ENCODE peak calls at places on chromosomes 5 and 9, in ten cellular contexts. X, L, K, G, Z, S, I, N, R and Q are unnamed samples.
A peak's percentile ranks its signal among the peaks of the same experiment; 100 is the strongest.

GRCh38 chr5:173753307-173754168 is 134.6 kb upstream of the CPEB4 start:
- DNase-seq in S (no peak), Z (peak; percentile 90), L (no peak), N (peak; percentile 73), G (peak; percentile 66), X (peak; percentile 58), I (peak; percentile 89), R (peak; percentile 64), K (peak; percentile 65), Q (no peak)

GRCh38 chr9:119004618-119004990 is 364.6 kb downstream of the BRINP1 start:
- DNase-seq in R (peak; percentile 3), G (peak; percentile 48), L (no peak), Z (peak; percentile 14), X (peak; percentile 17), K (no peak), S (no peak), N (peak; percentile 11), I (peak; percentile 90), Q (no peak)

GRCh38 chr9:101465330-101465915 is 29.8 kb upstream of the ALDOB start:
- DNase-seq in I (peak; percentile 60), G (no peak), R (peak; percentile 72), L (no peak), Z (peak; percentile 52), K (peak; percentile 65), X (no peak), S (no peak), N (peak; percentile 88), Q (no peak)

GRCh38 chr5:1304059-1304458 is 9.2 kb upstream of the TERT start:
- DNase-seq in I (no peak), G (no peak), N (no peak), R (no peak), L (no peak), X (no peak), Z (no peak), S (no peak), K (no peak), Q (no peak)

GRCh38 chr9:126327016-126327749 is 554 bp downstream of the MVB12B start:
- DNase-seq in S (no peak), G (no peak), X (no peak), K (no peak), I (peak; percentile 55), Z (no peak), L (peak; percentile 3), R (no peak), N (no peak), Q (no peak)

GRCh38 chr9:90814355-90814754 is 12.7 kb downstream of the SYK start:
- DNase-seq in S (no peak), K (no peak), N (no peak), X (no peak), R (no peak), G (no peak), L (no peak), I (no peak), Z (no peak), Q (no peak)

GRCh38 chr9:115013998-115014397 is 83.6 kb upstream of the TNFSF8 start:
- DNase-seq in R (peak; percentile 86), N (peak; percentile 82), S (peak; percentile 70), L (peak; percentile 53), G (peak; percentile 36), X (peak; percentile 55), Z (peak; percentile 83), K (peak; percentile 78), I (peak; percentile 82), Q (peak; percentile 15)

GRCh38 chr5:174793684-174794328 is 69.4 kb downstream of the MSX2 start:
- DNase-seq in R (peak; percentile 66), K (peak; percentile 61), N (peak; percentile 64), L (peak; percentile 2), Z (peak; percentile 78), G (peak; percentile 47), X (peak; percentile 52), I (peak; percentile 74), S (peak; percentile 17), Q (no peak)

GRCh38 chr5:42583322-42583721 is 160.1 kb downstream of the GHR start:
- DNase-seq in Z (peak; percentile 82), I (peak; percentile 81), X (peak; percentile 22), G (no peak), R (peak; percentile 71), K (peak; percentile 54), S (no peak), L (no peak), N (peak; percentile 69), Q (no peak)

GRCh38 chr5:34655354-34655991 is 655 bp upstream of the RAI14 start:
- DNase-seq in L (no peak), R (peak; percentile 80), N (peak; percentile 77), K (peak; percentile 46), G (no peak), S (no peak), X (peak; percentile 12), Z (peak; percentile 83), I (peak; percentile 77), Q (no peak)

GRCh38 chr9:76667521-76667957 is 96.7 kb upstream of the PCA3 start:
- DNase-seq in Z (no peak), X (no peak), I (no peak), K (no peak), G (no peak), L (no peak), R (peak; percentile 81), N (peak; percentile 39), S (no peak), Q (no peak)

GRCh38 chr5:178385472-178385853 is 152.9 kb upstream of the PHYKPL start:
- DNase-seq in K (no peak), X (no peak), I (no peak), G (no peak), L (no peak), N (no peak), R (no peak), S (no peak), Z (no peak), Q (no peak)

GRCh38 chr5:169294621-169295020 is 6.3 kb downstream of the SLIT3 start:
- DNase-seq in I (no peak), N (no peak), K (no peak), L (no peak), S (no peak), X (no peak), G (no peak), R (no peak), Z (peak; percentile 94), Q (no peak)

GRCh38 chr5:169299146-169299545 is 1.8 kb downstream of the SLIT3 start:
- DNase-seq in R (no peak), L (no peak), Z (no peak), X (no peak), G (no peak), N (peak; percentile 4), I (no peak), K (no peak), S (no peak), Q (no peak)

GRCh38 chr5:169298193-169298592 is 2.7 kb downstream of the SLIT3 start:
- DNase-seq in I (no peak), L (no peak), S (no peak), Z (no peak), R (no peak), N (no peak), X (no peak), K (no peak), G (no peak), Q (no peak)

GRCh38 chr5:169295241-169295747 is 5.6 kb downstream of the SLIT3 start:
- DNase-seq in Z (peak; percentile 94), R (no peak), X (no peak), K (no peak), S (no peak), G (no peak), I (no peak), N (no peak), L (no peak), Q (no peak)

GRCh38 chr5:169296456-169297220 is 4.3 kb downstream of the SLIT3 start:
- DNase-seq in K (no peak), R (peak; percentile 61), S (no peak), N (peak; percentile 84), I (peak; percentile 70), Z (no peak), X (no peak), G (no peak), L (no peak), Q (no peak)
- H3K4me1 ChIP-seq in K (peaks cover 43% of the 10 kb centered on the region), R (peaks cover 4% of the 10 kb centered on the region), S (no peaks in the 10 kb centered on the region), N (peaks cover 8% of the 10 kb centered on the region), I (no peaks in the 10 kb centered on the region), Z (peaks cover 17% of the 10 kb centered on the region), X (no peaks in the 10 kb centered on the region), G (peaks cover 15% of the 10 kb centered on the region), L (no peaks in the 10 kb centered on the region), Q (peaks cover 56% of the 10 kb centered on the region)

GRCh38 chr5:3597002-3597726 is 1.5 kb downstream of the IRX1 start:
- DNase-seq in R (no peak), G (no peak), I (no peak), K (no peak), S (no peak), X (no peak), N (no peak), Z (no peak), L (no peak), Q (no peak)
- H3K9me3 ChIP-seq in R (no peaks in the 10 kb centered on the region), G (no peaks in the 10 kb centered on the region), I (no peaks in the 10 kb centered on the region), K (peaks cover 4% of the 10 kb centered on the region), S (no peaks in the 10 kb centered on the region), X (no peaks in the 10 kb centered on the region), N (no peaks in the 10 kb centered on the region), Z (peaks cover 6% of the 10 kb centered on the region), L (no peaks in the 10 kb centered on the region), Q (no peaks in the 10 kb centered on the region)

GRCh38 chr9:95927288-95928004 is 52.0 kb downstream of the ERCC6L2 start:
- DNase-seq in S (no peak), K (no peak), N (no peak), Z (no peak), L (no peak), I (no peak), G (no peak), X (no peak), R (peak; percentile 4), Q (no peak)

GRCh38 chr9:95924955-95925354 is 49.5 kb downstream of the ERCC6L2 start:
- DNase-seq in S (no peak), K (peak; percentile 45), N (no peak), R (no peak), X (no peak), Z (no peak), L (no peak), I (no peak), G (no peak), Q (no peak)

GRCh38 chr9:95935861-95936578 is 60.5 kb downstream of the ERCC6L2 start:
- DNase-seq in Z (no peak), X (no peak), L (no peak), G (no peak), K (no peak), N (no peak), R (no peak), I (no peak), S (no peak), Q (no peak)

GRCh38 chr9:95930314-95930713 is 54.8 kb downstream of the ERCC6L2 start:
- DNase-seq in R (no peak), N (no peak), G (no peak), S (no peak), K (no peak), I (no peak), Z (no peak), X (no peak), L (no peak), Q (no peak)
- H3K27me3 ChIP-seq in R (no peaks in the 10 kb centered on the region), N (no peaks in the 10 kb centered on the region), G (no peaks in the 10 kb centered on the region), S (no peaks in the 10 kb centered on the region), K (no peaks in the 10 kb centered on the region), I (no peaks in the 10 kb centered on the region), Z (no peaks in the 10 kb centered on the region), X (no peaks in the 10 kb centered on the region), L (no peaks in the 10 kb centered on the region), Q (no peaks in the 10 kb centered on the region)

DNA sequence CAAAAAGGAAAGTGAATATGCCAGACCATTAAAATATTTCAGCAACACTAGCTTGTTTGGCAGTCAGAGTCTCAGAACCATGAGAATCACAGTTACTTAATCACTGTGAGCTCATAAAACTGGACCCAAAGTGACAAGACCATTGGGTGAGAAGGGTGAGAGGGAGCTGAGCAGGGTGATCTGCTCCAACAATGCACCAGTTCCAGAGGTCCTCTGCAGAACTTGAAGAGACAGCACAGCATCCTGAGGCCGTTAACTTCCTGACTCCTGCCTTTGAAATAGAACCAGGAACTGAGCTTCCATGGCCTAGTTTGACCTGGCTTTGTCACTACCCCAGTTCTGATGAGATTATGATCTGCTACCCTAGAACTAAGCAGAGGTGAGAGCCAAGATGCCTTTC is 57.4 kb downstream of the NFIB start:
- DNase-seq in G (no peak), N (peak; percentile 53), K (no peak), R (peak; percentile 28), X (no peak), I (no peak), S (no peak), L (no peak), Z (no peak), Q (no peak)
- H3K4me1 ChIP-seq in G (peaks cover 98% of the 10 kb centered on the region), N (peaks cover 9% of the 10 kb centered on the region), K (no peaks in the 10 kb centered on the region), R (peaks cover 3% of the 10 kb centered on the region), X (peaks cover 58% of the 10 kb centered on the region), I (peaks cover 17% of the 10 kb centered on the region), S (no peaks in the 10 kb centered on the region), L (no peaks in the 10 kb centered on the region), Z (peaks cover under 1% of the 10 kb centered on the region), Q (peaks cover under 1% of the 10 kb centered on the region)